ENCODE peak calls at places on chromosomes 6 and 20, in nine cellular contexts. C is stomach; X is activated gamma-delta T cell; I is stromal cell of bone marrow; L is occipital lobe; Z is activated naive CD8-positive, alpha-beta T cell treated with anti-CD3 and anti-CD28 coated beads for 36 hours; P is B cell; M is hypothalamus; G is activated CD4-positive, alpha-beta T cell treated with anti-CD3 and anti-CD28 coated beads for 48 hours. J is an unnamed sample.

GRCh38 chr6:73521351-73522254 is 771 bp upstream of the EEF1A1 start:
- DNase-seq in C (no peak), X (peak), I (peak), L (peak), Z (peak), P (no peak), M (peak), G (peak), J (peak)

GRCh38 chr20:45487231-45487635 is 17.7 kb downstream of the WFDC2 start:
- DNase-seq in C (no peak), X (no peak), I (no peak), L (no peak), Z (no peak), P (peak), M (no peak), G (peak), J (no peak)

GRCh38 chr6:4908062-4908461 is 95.8 kb downstream of the RPP40 start:
- DNase-seq in C (no peak), X (no peak), I (no peak), L (no peak), Z (no peak), P (no peak), M (no peak), G (no peak), J (no peak)

GRCh38 chr6:157909282-157909664 is 72.4 kb upstream of the SYNJ2 start:
- DNase-seq in C (no peak), X (no peak), I (no peak), L (no peak), Z (no peak), P (peak), M (no peak), G (no peak), J (no peak)

GRCh38 chr6:142112451-142113061 is 20.2 kb upstream of the GJE1 start:
- DNase-seq in C (peak), X (no peak), I (peak), L (peak), Z (peak), P (peak), M (peak), G (peak), J (peak)

GRCh38 chr20:58652606-58653303 is 1.7 kb downstream of the STX16 start:
- DNase-seq in C (no peak), X (no peak), I (no peak), L (no peak), Z (no peak), P (no peak), M (no peak), G (no peak), J (no peak)

GRCh38 chr20:22807646-22808045 is 223.3 kb upstream of the FOXA2 start:
- DNase-seq in C (peak), X (no peak), I (no peak), L (no peak), Z (no peak), P (no peak), M (no peak), G (no peak), J (no peak)

GRCh38 chr6:63565727-63566625 is 6.3 kb upstream of the LOC128125822 start:
- DNase-seq in C (no peak), X (no peak), I (no peak), L (no peak), Z (no peak), P (no peak), M (no peak), G (no peak), J (no peak)

GRCh38 chr6:127920804-127921203 is 19.9 kb upstream of the THEMIS start:
- DNase-seq in C (no peak), X (no peak), I (no peak), L (no peak), Z (no peak), P (no peak), M (peak), G (no peak), J (no peak)

GRCh38 chr6:76876922-76877553 is 586.3 kb downstream of the HTR1B start:
- DNase-seq in C (peak), X (no peak), I (no peak), L (no peak), Z (no peak), P (no peak), M (no peak), G (no peak), J (peak)

GRCh38 chr6:137530404-137530803 is 36.2 kb upstream of the OLIG3 start:
- DNase-seq in C (no peak), X (no peak), I (no peak), L (no peak), Z (no peak), P (no peak), M (no peak), G (no peak), J (no peak)

GRCh38 chr6:16698163-16698533 is 63.1 kb downstream of the ATXN1 start:
- DNase-seq in C (no peak), X (no peak), I (no peak), L (no peak), Z (no peak), P (no peak), M (no peak), G (no peak), J (no peak)

GRCh38 chr6:112307707-112308106 is 39.4 kb upstream of the RFPL4B start:
- DNase-seq in C (no peak), X (no peak), I (no peak), L (no peak), Z (no peak), P (peak), M (no peak), G (peak), J (no peak)

GRCh38 chr6:80163754-80164187 is 57.3 kb downstream of the BCKDHB start:
- DNase-seq in C (no peak), X (no peak), I (peak), L (no peak), Z (no peak), P (peak), M (no peak), G (no peak), J (peak)

GRCh38 chr6:143513410-143513809 is 1.9 kb upstream of the FUCA2 start:
- DNase-seq in C (peak), X (no peak), I (no peak), L (no peak), Z (peak), P (peak), M (no peak), G (peak), J (no peak)

GRCh38 chr6:108825326-108825725 is 22.9 kb upstream of the ARMC2 start:
- DNase-seq in C (no peak), X (no peak), I (no peak), L (no peak), Z (no peak), P (no peak), M (no peak), G (no peak), J (no peak)

J was measured in fibroblast of the conjunctiva.